ENCODE peak calls at places on chromosomes 5 and 9, in seven cellular contexts. One of them, this sample, is unnamed.

GRCh38 chr9:82457959-82458358 is 469.4 kb downstream of the SPATA31D1 start:
- DNase-seq in NCI-H2081: no peak
- DNase-seq in GM04504: no peak
- DNase-seq in amniotic stem cell: no peak
- DNase-seq in GM12865: peak; percentile 15
- DNase-seq in endothelial cell of umbilical vein: no peak
- DNase-seq in EL: no peak
- DNase-seq in this sample: no peak

GRCh38 chr5:155089649-155090048 is 76.1 kb downstream of the KIF4B start:
- DNase-seq in NCI-H2081: no peak
- DNase-seq in GM04504: no peak
- DNase-seq in amniotic stem cell: no peak
- DNase-seq in GM12865: no peak
- DNase-seq in endothelial cell of umbilical vein: no peak
- DNase-seq in EL: peak; percentile 36
- DNase-seq in this sample: no peak

GRCh38 chr5:143374496-143375217 is 28.8 kb downstream of the NR3C1 start:
- DNase-seq in NCI-H2081: no peak
- DNase-seq in GM04504: no peak
- DNase-seq in amniotic stem cell: no peak
- DNase-seq in GM12865: peak; percentile 20
- DNase-seq in endothelial cell of umbilical vein: no peak
- DNase-seq in EL: no peak
- DNase-seq in this sample: no peak

GRCh38 chr5:74095871-74096270 is 469.9 kb downstream of the ARHGEF28 start:
- DNase-seq in NCI-H2081: no peak
- DNase-seq in GM04504: no peak
- DNase-seq in amniotic stem cell: no peak
- DNase-seq in GM12865: no peak
- DNase-seq in endothelial cell of umbilical vein: no peak
- DNase-seq in EL: peak; percentile 23
- DNase-seq in this sample: no peak

GRCh38 chr9:24897826-24898225 is 352.1 kb upstream of the IZUMO3 start:
- DNase-seq in NCI-H2081: no peak
- DNase-seq in GM04504: no peak
- DNase-seq in amniotic stem cell: no peak
- DNase-seq in GM12865: no peak
- DNase-seq in endothelial cell of umbilical vein: no peak
- DNase-seq in EL: no peak
- DNase-seq in this sample: no peak

GRCh38 chr9:83304686-83305085 is 233.5 kb downstream of the FRMD3 start:
- DNase-seq in NCI-H2081: peak; percentile 91
- DNase-seq in GM04504: peak; percentile 71
- DNase-seq in amniotic stem cell: no peak
- DNase-seq in GM12865: no peak
- DNase-seq in endothelial cell of umbilical vein: peak; percentile 38
- DNase-seq in EL: peak; percentile 31
- DNase-seq in this sample: peak; percentile 81

GRCh38 chr9:107869111-107869510 is 379.5 kb upstream of the KLF4 start:
- DNase-seq in NCI-H2081: no peak
- DNase-seq in GM04504: no peak
- DNase-seq in amniotic stem cell: no peak
- DNase-seq in GM12865: no peak
- DNase-seq in endothelial cell of umbilical vein: no peak
- DNase-seq in EL: no peak
- DNase-seq in this sample: no peak

GRCh38 chr5:33231214-33231710 is 209.5 kb upstream of the TARS1 start:
- DNase-seq in NCI-H2081: no peak
- DNase-seq in GM04504: no peak
- DNase-seq in amniotic stem cell: no peak
- DNase-seq in GM12865: no peak
- DNase-seq in endothelial cell of umbilical vein: no peak
- DNase-seq in EL: no peak
- DNase-seq in this sample: no peak

GRCh38 chr9:81874926-81875325 is 53.3 kb upstream of the SPATA31D4 start:
- DNase-seq in NCI-H2081: no peak
- DNase-seq in GM04504: peak; percentile 32
- DNase-seq in amniotic stem cell: peak; percentile 33
- DNase-seq in GM12865: no peak
- DNase-seq in endothelial cell of umbilical vein: peak; percentile 97
- DNase-seq in EL: peak; percentile 79
- DNase-seq in this sample: no peak

GRCh38 chr5:173395257-173395932 is 67.2 kb upstream of the STC2 start:
- DNase-seq in NCI-H2081: no peak
- DNase-seq in GM04504: peak; percentile 52
- DNase-seq in amniotic stem cell: peak; percentile 21
- DNase-seq in GM12865: no peak
- DNase-seq in endothelial cell of umbilical vein: no peak
- DNase-seq in EL: peak; percentile 78
- DNase-seq in this sample: no peak